ENCODE peak calls at places on chromosomes 1 and 21, in six cellular contexts. U, K, P, Z, T and I are unnamed samples.

GRCh38 chr1:170623171-170623570 is 40.8 kb upstream of the PRRX1 start:
- DNase-seq in K (no peak), Z (peak), P (no peak), T (no peak), U (no peak), I (no peak)

GRCh38 chr1:179550753-179551682 is 24.7 kb downstream of the NPHS2 start:
- DNase-seq in P (no peak), Z (peak), U (no peak), T (no peak), K (no peak), I (no peak)

GRCh38 chr21:35366348-35367085 is 317.4 kb upstream of the RUNX1 start:
- DNase-seq in P (no peak), Z (peak), T (no peak), K (no peak), U (peak), I (no peak)

GRCh38 chr1:234933475-234933874 is 195.2 kb downstream of the TOMM20 start:
- DNase-seq in Z (peak), P (no peak), K (peak), U (peak), T (no peak), I (no peak)

GRCh38 chr1:232143315-232143886 is 486.5 kb downstream of the SIPA1L2 start:
- DNase-seq in Z (no peak), P (no peak), K (no peak), U (no peak), T (no peak), I (no peak)

GRCh38 chr1:89974701-89975470 is 20.0 kb upstream of the ZNF326 start:
- DNase-seq in U (no peak), T (no peak), P (no peak), Z (peak), K (no peak), I (no peak)

GRCh38 chr1:72915581-72915980 is 633.2 kb upstream of the NEGR1 start:
- DNase-seq in U (no peak), T (no peak), Z (no peak), P (peak), K (no peak), I (no peak)

GRCh38 chr1:194889310-194889709 is 1702.9 kb upstream of the B3GALT2 start:
- DNase-seq in Z (no peak), K (no peak), P (no peak), T (no peak), U (no peak), I (peak)

GRCh38 chr1:197519741-197520334 is 251.8 kb downstream of the CRB1 start:
- DNase-seq in Z (peak), T (no peak), K (no peak), P (no peak), U (no peak), I (no peak)

GRCh38 chr1:85279463-85280080 is 3.1 kb upstream of the BCL10 start:
- DNase-seq in T (no peak), Z (no peak), K (no peak), U (no peak), P (no peak), I (no peak)

GRCh38 chr21:40386301-40386911 is 460.6 kb downstream of the DSCAM start:
- DNase-seq in Z (no peak), T (no peak), K (peak), P (no peak), U (peak), I (no peak)

GRCh38 chr1:24991242-24992037 is 61.4 kb upstream of the RUNX3 start:
- DNase-seq in T (no peak), Z (no peak), P (no peak), K (no peak), U (no peak), I (peak)

GRCh38 chr21:33461538-33462250 is 18.1 kb downstream of the TMEM50B start:
- DNase-seq in U (no peak), K (no peak), Z (no peak), T (no peak), P (no peak), I (no peak)

GRCh38 chr1:9835758-9836631 is 12.2 kb upstream of the CLSTN1 start:
- DNase-seq in K (peak), T (no peak), Z (peak), P (no peak), U (peak), I (peak)

GRCh38 chr21:44880762-44881585 is 7.5 kb upstream of the PTTG1IP start:
- DNase-seq in T (no peak), K (no peak), U (no peak), P (no peak), Z (peak), I (peak)

GRCh38 chr1:117368116-117369108 is 1.2 kb downstream of the MAN1A2 start:
- DNase-seq in Z (peak), P (no peak), U (no peak), K (peak), T (no peak), I (no peak)

GRCh38 chr1:107480548-107480947 is 339.7 kb downstream of the NTNG1 start:
- DNase-seq in U (no peak), T (no peak), K (peak), P (no peak), Z (peak), I (no peak)

GRCh38 chr1:117623698-117624097 is 17.9 kb downstream of the TENT5C start:
- DNase-seq in K (no peak), P (no peak), Z (no peak), U (no peak), T (no peak), I (no peak)

GRCh38 chr1:31733389-31734219 is 29.8 kb upstream of the COL16A1 start:
- DNase-seq in T (no peak), Z (no peak), K (peak), U (no peak), P (no peak), I (no peak)

GRCh38 chr1:64850846-64851245 is 106.0 kb downstream of the RAVER2 start:
- DNase-seq in T (no peak), Z (no peak), K (no peak), U (no peak), P (no peak), I (no peak)

GRCh38 chr1:7454895-7455784 is 316.0 kb upstream of the VAMP3 start:
- DNase-seq in U (no peak), T (no peak), K (no peak), Z (peak), P (no peak), I (no peak)

GRCh38 chr1:234256359-234256758 is 116.9 kb upstream of the COA6 start:
- DNase-seq in K (no peak), T (no peak), P (no peak), Z (no peak), U (no peak), I (no peak)

GRCh38 chr1:156926175-156926574 is 5.7 kb downstream of the LRRC71 start:
- DNase-seq in Z (peak), P (peak), U (no peak), T (no peak), K (no peak), I (no peak)

GRCh38 chr1:115377411-115377810 is 39.4 kb upstream of the NGF start:
- DNase-seq in T (no peak), U (no peak), Z (peak), K (no peak), P (no peak), I (no peak)

GRCh38 chr1:167450843-167451242 is 67.5 kb downstream of the CD247 start:
- DNase-seq in U (no peak), P (no peak), Z (no peak), K (no peak), T (no peak), I (no peak)

GRCh38 chr21:15367061-15367626 is 302.3 kb upstream of the NRIP1 start:
- DNase-seq in U (no peak), P (no peak), Z (no peak), T (no peak), K (no peak), I (no peak)

GRCh38 chr1:201377611-201378092 is at the start of gene TNNT2:
- DNase-seq in P (no peak), U (peak), Z (no peak), T (no peak), K (no peak), I (no peak)

GRCh38 chr1:17844146-17844826 is 89.2 kb downstream of the ACTL8 start:
- DNase-seq in U (no peak), K (no peak), T (no peak), P (no peak), Z (no peak), I (no peak)

GRCh38 chr1:244896550-244896949 is 32.2 kb upstream of the HNRNPU start:
- DNase-seq in K (no peak), P (no peak), U (no peak), T (no peak), Z (peak), I (no peak)

GRCh38 chr1:25064465-25065238 is 134.6 kb upstream of the RUNX3 start:
- DNase-seq in K (no peak), T (no peak), P (no peak), U (no peak), Z (no peak), I (peak)

GRCh38 chr1:78223417-78224215 is 177.8 kb downstream of the GIPC2 start:
- DNase-seq in P (no peak), Z (peak), K (no peak), T (no peak), U (no peak), I (no peak)

GRCh38 chr21:42486551-42486950 is 9.5 kb downstream of the RSPH1 start:
- DNase-seq in Z (no peak), K (no peak), U (no peak), T (no peak), P (no peak), I (no peak)

GRCh38 chr1:116537439-116537838 is 33.4 kb downstream of the CD58 start:
- DNase-seq in U (no peak), T (no peak), K (no peak), P (no peak), Z (peak), I (no peak)

GRCh38 chr1:24501371-24502167 is 1.1 kb upstream of the RCAN3 start:
- DNase-seq in Z (peak), U (peak), T (no peak), K (peak), P (no peak), I (no peak)

GRCh38 chr1:15734901-15735300 is 1.2 kb upstream of the SLC25A34 start:
- DNase-seq in P (no peak), U (no peak), Z (no peak), T (no peak), K (no peak), I (no peak)

GRCh38 chr21:32093758-32094463 is 184.9 kb downstream of the MIS18A start:
- DNase-seq in P (no peak), Z (no peak), T (no peak), U (no peak), K (no peak), I (no peak)

GRCh38 chr1:243754348-243754747 is 95.7 kb downstream of the AKT3 start:
- DNase-seq in T (no peak), Z (no peak), U (no peak), P (no peak), K (no peak), I (peak)

GRCh38 chr1:12473596-12474329 is 144.2 kb downstream of the DHRS3 start:
- DNase-seq in K (no peak), T (no peak), Z (peak), P (no peak), U (peak), I (no peak)